ENCODE peak calls at places on chromosome 2, in seven cellular contexts. J is neuronal stem cell, V is transverse colon, L is right atrium auricular region, S is left ventricle myocardium inferior, H is coronary artery, F is left lung. N is an unnamed sample.

GRCh38 chr2:44016282-44016681 is 20.5 kb upstream of the LRPPRC start:
- DNase-seq in J (peak), V (peak), L (no peak), S (peak), H (no peak), F (peak), N (peak)

GRCh38 chr2:168583710-168584521 is 127.8 kb downstream of the CERS6 start:
- DNase-seq in J (no peak), V (peak), L (no peak), S (no peak), H (no peak), F (no peak), N (no peak)

GRCh38 chr2:201237486-201238241 is 22.7 kb upstream of the CASP8 start:
- DNase-seq in J (no peak), V (no peak), L (no peak), S (no peak), H (no peak), F (no peak), N (no peak)

GRCh38 chr2:105194022-105194681 is 47.4 kb upstream of the GPR45 start:
- DNase-seq in J (no peak), V (no peak), L (no peak), S (no peak), H (no peak), F (no peak), N (no peak)

GRCh38 chr2:9394816-9395215 is 28.5 kb downstream of the ITGB1BP1 start:
- DNase-seq in J (no peak), V (no peak), L (no peak), S (no peak), H (no peak), F (no peak), N (no peak)

GRCh38 chr2:232891621-232892071 is 21.6 kb downstream of the SNORC start:
- DNase-seq in J (no peak), V (no peak), L (no peak), S (no peak), H (peak), F (peak), N (no peak)

GRCh38 chr2:224892574-224893204 is 149.6 kb downstream of the DOCK10 start:
- DNase-seq in J (no peak), V (no peak), L (no peak), S (no peak), H (no peak), F (peak), N (no peak)

GRCh38 chr2:128315122-128315828 is 3.4 kb downstream of the HS6ST1 start:
- DNase-seq in J (no peak), V (no peak), L (peak), S (peak), H (peak), F (peak), N (no peak)

GRCh38 chr2:76268928-76269327 is 558.2 kb upstream of the GCFC2 start:
- DNase-seq in J (no peak), V (no peak), L (no peak), S (no peak), H (no peak), F (no peak), N (no peak)

GRCh38 chr2:210440206-210440605 is 36.4 kb downstream of the LANCL1 start:
- DNase-seq in J (no peak), V (no peak), L (no peak), S (no peak), H (no peak), F (no peak), N (no peak)

GRCh38 chr2:219274392-219274921 is 4.7 kb upstream of the DNAJB2 start:
- DNase-seq in J (no peak), V (no peak), L (peak), S (no peak), H (peak), F (no peak), N (peak)
- H3K4me3 ChIP-seq in J (no peak), V (no peak), L (no peak), S (no peak), H (no peak), F (no peak), N (no peak)

DNA sequence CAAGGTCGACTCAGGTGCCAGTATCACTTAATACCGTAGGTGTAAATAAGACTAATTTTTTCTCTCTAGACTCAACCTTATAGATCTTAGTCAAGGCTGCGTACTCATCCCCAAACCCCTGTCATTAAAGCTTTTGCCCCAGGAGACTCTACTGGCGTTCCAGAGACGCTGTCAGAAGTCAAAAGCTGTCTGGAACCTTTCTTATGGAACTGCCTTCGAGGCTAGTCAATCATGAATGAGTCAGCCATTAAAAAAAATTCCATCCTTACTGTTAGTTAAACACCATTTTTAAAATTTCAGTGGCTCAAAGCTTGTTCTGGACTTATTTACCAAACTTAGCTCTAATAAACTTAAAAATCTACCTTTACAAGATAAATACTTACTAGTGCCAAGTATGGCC is 52.2 kb downstream of the SPRED2 start:
- DNase-seq in J (no peak), V (no peak), L (no peak), S (no peak), H (no peak), F (no peak), N (no peak)
- H3K27ac ChIP-seq in J (no peak), V (peak), L (no peak), S (no peak), H (no peak), F (no peak), N (no peak)

DNA sequence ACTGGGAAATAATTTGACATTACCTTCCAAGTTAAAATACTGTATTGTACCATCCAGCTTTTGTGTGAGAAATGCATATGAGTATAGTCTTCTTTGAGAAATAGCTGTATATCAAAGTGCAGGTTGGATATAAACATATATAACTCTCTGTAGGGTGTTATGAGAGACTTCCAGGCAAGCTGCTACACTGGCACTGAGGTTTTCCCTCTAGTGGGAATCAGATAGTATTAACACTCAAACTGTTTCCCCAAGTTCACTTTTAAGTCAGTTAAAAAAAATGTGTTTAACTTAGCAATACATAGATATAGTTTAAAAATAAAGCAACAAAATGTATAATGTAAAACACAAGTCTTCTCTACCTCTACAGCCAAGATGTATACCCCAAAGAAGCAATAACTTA is 368.4 kb upstream of the SLC8A1 start:
- DNase-seq in J (no peak), V (no peak), L (no peak), S (no peak), H (no peak), F (no peak), N (no peak)
- H3K4me3 ChIP-seq in J (no peak), V (no peak), L (no peak), S (peak), H (no peak), F (no peak), N (no peak)

GRCh38 chr2:84944257-84944909 is 26.6 kb upstream of the KCMF1 start:
- DNase-seq in J (no peak), V (no peak), L (no peak), S (no peak), H (no peak), F (no peak), N (no peak)

GRCh38 chr2:84940836-84941412 is 30.0 kb upstream of the KCMF1 start:
- DNase-seq in J (no peak), V (peak), L (no peak), S (no peak), H (no peak), F (peak), N (no peak)

GRCh38 chr2:84940088-84940470 is 30.9 kb upstream of the KCMF1 start:
- DNase-seq in J (no peak), V (no peak), L (no peak), S (no peak), H (no peak), F (peak), N (no peak)

GRCh38 chr2:84942166-84942565 is 28.8 kb upstream of the KCMF1 start:
- DNase-seq in J (no peak), V (no peak), L (no peak), S (no peak), H (no peak), F (peak), N (no peak)

DNA sequence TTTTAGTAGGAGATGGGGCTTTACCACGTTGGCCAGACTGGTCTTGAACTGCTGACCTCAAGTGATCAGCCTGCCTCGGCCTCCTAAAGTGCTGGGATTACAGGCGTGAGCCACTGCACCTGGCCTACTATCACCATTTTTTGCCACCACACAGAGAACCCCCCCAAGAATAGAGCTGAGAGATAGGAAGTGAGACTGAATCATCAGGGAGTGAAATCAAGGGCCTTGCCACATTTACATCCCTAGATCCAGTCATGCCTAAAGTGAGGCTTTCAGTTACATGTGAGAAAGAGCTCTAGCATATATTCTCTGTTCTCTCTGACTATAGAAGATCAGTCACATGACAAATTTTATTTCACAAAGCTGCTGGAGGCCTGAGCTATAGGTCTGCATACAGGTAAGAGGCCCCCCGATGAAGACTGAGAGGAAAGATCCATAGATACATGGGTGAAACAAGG is 28.0 kb upstream of the KCMF1 start:
- DNase-seq in J (no peak), V (no peak), L (no peak), S (no peak), H (no peak), F (peak), N (no peak)
- H3K27ac ChIP-seq in J (no peak), V (no peak), L (no peak), S (no peak), H (no peak), F (no peak), N (no peak)